ENCODE peak calls at places on chromosomes 11 and 22, in five cellular contexts. D is GM12865, S is A549, H is tibial artery, E is fibroblast of mammary gland. R is an unnamed sample.
A peak's percentile ranks its signal among the peaks of the same experiment; 100 is the strongest.

GRCh38 chr11:47843354-47844060 is 4.6 kb downstream of the NUP160 start:
- DNase-seq in H (no peak), E (no peak), D (no peak), S (no peak), R (no peak)

GRCh38 chr11:86486261-86487030 is 111.8 kb downstream of the CCDC81 start:
- DNase-seq in H (peak; percentile 64), E (no peak), D (no peak), S (no peak), R (peak; percentile 78)

GRCh38 chr11:106137061-106137460 is 59.6 kb downstream of the AASDHPPT start:
- DNase-seq in H (no peak), S (no peak), D (no peak), E (no peak), R (no peak)

GRCh38 chr11:125481531-125481930 is 14.5 kb downstream of the FEZ1 start:
- DNase-seq in S (no peak), D (no peak), H (no peak), E (no peak), R (no peak)

GRCh38 chr11:44611687-44612437 is 46.4 kb downstream of the CD82 start:
- DNase-seq in H (no peak), D (peak; percentile 77), S (no peak), E (no peak), R (no peak)

GRCh38 chr22:45233827-45234226 is 6.9 kb downstream of the KIAA0930 start:
- DNase-seq in E (no peak), H (no peak), S (no peak), D (no peak), R (no peak)

GRCh38 chr11:115996125-115996807 is 492.1 kb upstream of the CADM1 start:
- DNase-seq in D (peak; percentile 91), E (no peak), S (no peak), H (no peak), R (no peak)

GRCh38 chr11:119694334-119694733 is 34.7 kb downstream of the NECTIN1 start:
- DNase-seq in E (no peak), H (no peak), D (peak; percentile 34), S (no peak), R (no peak)

GRCh38 chr22:42116848-42117424 is 13.7 kb downstream of the CYP2D6 start:
- DNase-seq in S (no peak), H (no peak), E (peak; percentile 11), D (no peak), R (peak; percentile 10)

GRCh38 chr22:26766510-26767350 is 109.3 kb downstream of the MIAT start:
- DNase-seq in D (no peak), S (no peak), H (no peak), E (no peak), R (no peak)

GRCh38 chr22:41350087-41350486 is 31.7 kb upstream of the TEF start:
- DNase-seq in E (peak; percentile 68), S (no peak), D (no peak), H (no peak), R (peak; percentile 3)

GRCh38 chr22:20174785-20175596 is 24.1 kb upstream of the CCDC188 start:
- DNase-seq in H (no peak), D (peak; percentile 6), E (peak; percentile 3), S (no peak), R (no peak)

GRCh38 chr22:17536269-17536668 is 27.0 kb upstream of the SLC25A18 start:
- DNase-seq in H (no peak), D (no peak), S (no peak), E (no peak), R (peak; percentile 37)

GRCh38 chr11:71173709-71174108 is 78.7 kb downstream of the SHANK2 start:
- DNase-seq in S (no peak), D (no peak), H (no peak), E (no peak), R (no peak)

GRCh38 chr11:61325649-61326414 is 7.1 kb downstream of the DDB1 start:
- DNase-seq in E (peak; percentile 15), H (no peak), D (no peak), S (no peak), R (no peak)

GRCh38 chr11:91421586-91421985 is 803.0 kb upstream of the FAT3 start:
- DNase-seq in E (no peak), D (no peak), S (no peak), H (no peak), R (no peak)

GRCh38 chr11:125167954-125168821 is 3.6 kb downstream of the PKNOX2 start:
- DNase-seq in D (peak; percentile 45), S (no peak), E (peak; percentile 68), H (no peak), R (peak; percentile 93)

GRCh38 chr11:130546901-130547694 is 98.7 kb downstream of the ADAMTS15 start:
- DNase-seq in D (no peak), H (no peak), S (no peak), E (no peak), R (no peak)

GRCh38 chr22:46684706-46685105 is 53.3 kb downstream of the CERK start:
- DNase-seq in E (no peak), D (peak; percentile 87), H (no peak), S (no peak), R (no peak)

GRCh38 chr11:8867856-8868705 is 42.9 kb upstream of the AKIP1 start:
- DNase-seq in S (no peak), E (peak; percentile 79), H (no peak), D (no peak), R (peak; percentile 89)

GRCh38 chr11:15770798-15771414 is 585.4 kb downstream of the SOX6 start:
- DNase-seq in E (peak; percentile 36), S (peak; percentile 29), H (peak; percentile 31), D (peak; percentile 40), R (peak; percentile 18)

GRCh38 chr11:47906066-47906465 is 57.9 kb upstream of the NUP160 start:
- DNase-seq in E (no peak), S (no peak), H (no peak), D (no peak), R (no peak)

GRCh38 chr11:61148016-61148640 is 13.1 kb downstream of the VPS37C start:
- DNase-seq in E (no peak), H (no peak), S (no peak), D (no peak), R (no peak)

GRCh38 chr11:91947215-91947614 is 277.4 kb upstream of the FAT3 start:
- DNase-seq in H (peak; percentile 49), S (no peak), D (no peak), E (peak; percentile 79), R (peak; percentile 82)

GRCh38 chr22:19889951-19890350 is 35.3 kb upstream of the GNB1L start:
- DNase-seq in H (no peak), D (no peak), E (no peak), S (no peak), R (no peak)

GRCh38 chr22:46382524-46382923 is 47.0 kb downstream of the TRMU start:
- DNase-seq in S (no peak), E (no peak), H (no peak), D (no peak), R (no peak)

GRCh38 chr22:21753374-21754111 is 17.9 kb upstream of the YPEL1 start:
- DNase-seq in E (no peak), H (no peak), D (no peak), S (no peak), R (no peak)

GRCh38 chr11:85941380-85941973 is 86.3 kb downstream of the CCDC83 start:
- DNase-seq in S (peak; percentile 47), E (peak; percentile 74), D (peak; percentile 76), H (peak; percentile 63), R (peak; percentile 75)

GRCh38 chr11:121723261-121723741 is 270.5 kb upstream of the SORL1-AS1 start:
- DNase-seq in E (peak; percentile 15), D (no peak), H (no peak), S (no peak), R (peak; percentile 49)

GRCh38 chr22:43275545-43275981 is 67.6 kb downstream of the SCUBE1 start:
- DNase-seq in S (no peak), E (peak; percentile 61), D (no peak), H (no peak), R (no peak)

GRCh38 chr22:46072030-46072881 is 78.1 kb upstream of the PPARA start:
- DNase-seq in E (peak; percentile 42), D (peak; percentile 76), S (no peak), H (peak; percentile 59), R (peak; percentile 53)

GRCh38 chr22:22091400-22091878 is 108.9 kb upstream of the TOP3B start:
- DNase-seq in E (no peak), D (no peak), H (no peak), S (no peak), R (no peak)

GRCh38 chr11:40958707-40959106 is 500.7 kb downstream of the LRRC4C start:
- DNase-seq in D (no peak), H (no peak), S (no peak), E (no peak), R (no peak)

GRCh38 chr11:12205330-12205729 is 94.9 kb downstream of the MICAL2 start:
- DNase-seq in D (no peak), H (no peak), E (peak; percentile 86), S (no peak), R (peak; percentile 71)

DNA sequence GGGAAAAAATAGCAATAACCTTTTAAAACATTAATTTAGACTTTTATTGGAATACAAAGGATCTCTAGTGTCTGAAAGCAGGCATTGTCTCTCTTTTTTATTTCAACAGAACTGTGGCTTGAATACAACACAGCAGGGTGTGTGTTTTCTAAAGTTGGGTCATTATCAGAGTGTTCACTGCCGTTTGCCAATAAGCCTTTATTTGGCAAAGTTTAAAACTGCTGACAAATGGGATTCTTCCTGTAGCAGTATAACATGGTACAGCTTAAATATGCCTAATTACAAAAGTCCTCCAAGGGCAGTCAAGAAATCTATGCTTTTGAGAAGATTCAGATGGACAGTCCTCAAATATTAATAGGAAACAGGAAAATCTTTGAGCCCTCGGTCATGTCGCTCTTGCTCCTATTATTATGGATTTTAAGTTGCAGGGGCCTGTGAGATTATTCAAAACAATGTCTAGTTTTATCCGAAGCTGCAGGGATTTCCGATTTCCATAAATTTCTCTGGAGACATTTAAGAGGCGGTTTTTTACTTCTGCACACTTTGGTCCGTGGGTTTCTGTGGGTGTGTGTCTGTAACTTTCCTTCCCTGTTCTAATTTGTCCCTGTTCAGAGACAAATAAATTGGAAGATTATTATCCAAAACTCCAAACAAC is 199.9 kb downstream of the MAML2 start:
- DNase-seq in H (no peak), D (no peak), S (no peak), E (peak; percentile 44), R (peak; percentile 51)
- H3K4me3 ChIP-seq in H (no peak overlapping the region), D (no peak overlapping the region), S (no peak overlapping the region), E (no peak overlapping the region), R (no peak overlapping the region)

GRCh38 chr22:36316419-36316818 is 63.5 kb downstream of the APOL1 start:
- DNase-seq in D (no peak), E (no peak), H (no peak), S (no peak), R (no peak)

GRCh38 chr22:36319595-36320497 is 66.9 kb downstream of the APOL1 start:
- DNase-seq in D (no peak), H (no peak), S (no peak), E (no peak), R (no peak)

GRCh38 chr22:36320553-36320952 is 67.2 kb downstream of the MYH9 start:
- DNase-seq in E (no peak), H (no peak), D (no peak), S (no peak), R (no peak)

GRCh38 chr22:36317658-36318271 is 64.8 kb downstream of the APOL1 start:
- DNase-seq in E (no peak), S (no peak), H (no peak), D (no peak), R (no peak)

GRCh38 chr22:36318442-36318841 is 65.5 kb downstream of the APOL1 start:
- DNase-seq in S (no peak), E (no peak), H (no peak), D (no peak), R (no peak)
- TF ChIP-seq CTCF in S (no peak), E (no peak), H (no peak), D (no peak), R (no peak)

GRCh38 chr22:49620666-49621065 is 207.0 kb downstream of the BRD1 start:
- DNase-seq in S (no peak), H (no peak), E (no peak), D (no peak), R (no peak)
- H3K4me3 ChIP-seq in S (no peak overlapping the region), H (no peak overlapping the region), E (no peak overlapping the region), D (no peak overlapping the region), R (no peak overlapping the region)

GRCh38 chr11:118068206-118068944 is 8.5 kb upstream of the TMPRSS4 start:
- DNase-seq in E (no peak), D (no peak), H (no peak), S (no peak), R (no peak)
- TF ChIP-seq CTCF in E (no peak), D (no peak), H (no peak), S (no peak), R (no peak)

R was measured in AG10803.